ENCODE peak calls at places on chromosomes 2 and 18, in four cellular contexts. G is nephron progenitor cell, A is endothelial cell, S is uterus. K is an unnamed sample.

GRCh38 chr2:60519259-60519863 is 34.1 kb downstream of the BCL11A start:
- DNase-seq in G (no peak), A (no peak), S (no peak), K (no peak)

GRCh38 chr2:135074216-135074615 is 22.1 kb downstream of the RAB3GAP1 start:
- DNase-seq in G (no peak), S (no peak), A (no peak), K (no peak)

GRCh38 chr2:39782591-39782990 is 3.5 kb upstream of the THUMPD2 start:
- DNase-seq in G (no peak), S (no peak), A (no peak), K (no peak)

GRCh38 chr2:238352361-238352760 is 32.0 kb downstream of the TRAF3IP1 start:
- DNase-seq in G (no peak), S (no peak), A (no peak), K (no peak)

GRCh38 chr2:96098900-96099590 is 17.3 kb downstream of the ADRA2B start:
- DNase-seq in G (peak; percentile 1), A (peak; percentile 4), S (peak; percentile 32), K (peak; percentile 71)

GRCh38 chr2:238905721-238906120 is 57.8 kb downstream of the TWIST2 start:
- DNase-seq in G (no peak), S (no peak), A (no peak), K (no peak)

GRCh38 chr18:70578480-70578879 is 289.6 kb downstream of the SOCS6 start:
- DNase-seq in S (no peak), G (peak; percentile 40), A (no peak), K (no peak)

GRCh38 chr2:135817466-135817865 is 19.5 kb downstream of the LCT start:
- DNase-seq in A (no peak), S (no peak), G (no peak), K (no peak)

GRCh38 chr2:9975805-9976447 is 24.4 kb downstream of the GRHL1 start:
- DNase-seq in S (no peak), A (no peak), G (no peak), K (peak; percentile 53)

GRCh38 chr2:72961853-72962468 is 44.6 kb downstream of the EMX1 start:
- DNase-seq in G (no peak), A (no peak), S (no peak), K (no peak)

GRCh38 chr2:174959787-174960186 is 45.4 kb downstream of the CHN1 start:
- DNase-seq in G (no peak), S (no peak), A (no peak), K (no peak)

GRCh38 chr2:208406474-208407451 is at the start of gene PTH2R:
- DNase-seq in A (peak; percentile 50), S (no peak), G (peak; percentile 60), K (peak; percentile 13)

DNA sequence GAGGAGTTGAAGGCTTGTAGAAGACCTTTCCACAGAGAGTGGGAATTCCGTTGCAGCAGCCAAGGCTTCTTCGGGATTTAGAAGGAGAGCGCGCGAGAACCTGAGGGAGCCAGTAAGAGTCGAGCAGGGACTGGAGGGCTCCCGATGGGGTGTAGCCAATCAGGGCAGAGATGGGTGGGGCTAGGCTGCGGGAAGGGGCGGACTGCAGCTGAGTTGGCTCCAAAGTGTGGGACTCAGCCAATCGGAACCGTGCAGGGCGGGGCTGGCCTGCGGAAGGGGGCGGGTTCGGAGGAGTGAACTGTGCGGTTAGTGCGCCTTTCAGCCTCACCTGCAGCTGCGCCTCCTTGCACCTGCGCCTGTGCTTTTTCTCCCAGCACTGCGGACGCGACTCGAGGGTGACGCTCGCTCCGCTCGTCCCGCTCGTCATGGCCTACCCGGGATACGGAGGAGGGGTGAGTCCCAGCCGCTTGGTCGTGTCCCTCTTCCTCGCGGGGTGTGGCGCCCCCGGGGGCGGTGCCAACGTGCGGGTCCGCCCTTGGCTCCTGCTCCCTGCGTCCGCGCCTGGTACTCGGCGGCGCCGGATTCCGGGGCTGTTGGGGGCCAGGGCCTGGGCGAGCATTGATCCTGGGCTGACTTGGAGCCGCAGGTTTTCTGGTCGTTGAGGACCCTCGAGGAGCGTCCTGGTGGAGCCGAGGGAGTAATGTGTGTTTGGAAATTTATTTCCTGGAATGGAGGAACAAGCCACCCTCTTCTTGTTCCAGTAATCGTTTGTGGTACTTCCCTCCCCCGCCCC is at the start of gene GCA:
- DNase-seq in S (peak; percentile 96), G (peak; percentile 98), A (peak; percentile 97), K (peak; percentile 97)
- TF ChIP-seq CTCF in S (no peak), G (no peak), A (no peak), K (no peak)

GRCh38 chr18:63544017-63544416 is 1.8 kb downstream of the SERPINB12 start:
- DNase-seq in A (no peak), G (no peak), S (no peak), K (no peak)

GRCh38 chr18:63545094-63545493 is 2.9 kb downstream of the SERPINB12 start:
- DNase-seq in S (no peak), A (no peak), G (no peak), K (no peak)

GRCh38 chr18:63540131-63540530 is 2.0 kb upstream of the SERPINB12 start:
- DNase-seq in A (no peak), S (no peak), G (no peak), K (no peak)

DNA sequence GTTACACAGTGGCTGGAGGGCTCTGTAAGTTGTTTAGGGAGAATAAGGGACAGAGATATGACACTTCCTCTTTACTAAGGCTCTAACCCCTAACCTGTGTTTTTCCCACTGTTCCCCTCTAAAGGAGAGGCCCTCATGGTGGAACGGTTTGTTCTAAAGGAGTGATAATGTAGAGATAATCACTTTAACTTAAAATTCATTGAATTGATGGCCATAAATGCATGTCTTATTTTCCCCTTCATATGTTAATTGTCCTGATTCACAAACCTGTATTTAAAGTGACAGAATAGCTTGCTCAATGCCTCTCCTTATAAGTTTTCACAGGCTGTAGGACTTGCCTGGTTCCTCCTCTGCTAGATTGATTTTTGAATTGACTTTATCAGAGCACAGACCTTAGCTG is at the start of gene SERPINB12:
- DNase-seq in G (no peak), S (no peak), A (no peak), K (no peak)
- TF ChIP-seq CTCF in G (no peak), S (no peak), A (no peak), K (no peak)

GRCh38 chr2:168948621-168949212 is 47.6 kb downstream of the G6PC2 start:
- DNase-seq in G (peak; percentile 6), S (no peak), A (peak; percentile 5), K (no peak)
- TF ChIP-seq CTCF in G (peak; percentile 52), S (no peak), A (peak; percentile 90), K (peak; percentile 48)

GRCh38 chr2:99127999-99128398 is 13.5 kb upstream of the C2orf15 start:
- DNase-seq in S (no peak), A (no peak), G (no peak), K (no peak)
- TF ChIP-seq CTCF in S (no peak), A (no peak), G (no peak), K (no peak)

DNA sequence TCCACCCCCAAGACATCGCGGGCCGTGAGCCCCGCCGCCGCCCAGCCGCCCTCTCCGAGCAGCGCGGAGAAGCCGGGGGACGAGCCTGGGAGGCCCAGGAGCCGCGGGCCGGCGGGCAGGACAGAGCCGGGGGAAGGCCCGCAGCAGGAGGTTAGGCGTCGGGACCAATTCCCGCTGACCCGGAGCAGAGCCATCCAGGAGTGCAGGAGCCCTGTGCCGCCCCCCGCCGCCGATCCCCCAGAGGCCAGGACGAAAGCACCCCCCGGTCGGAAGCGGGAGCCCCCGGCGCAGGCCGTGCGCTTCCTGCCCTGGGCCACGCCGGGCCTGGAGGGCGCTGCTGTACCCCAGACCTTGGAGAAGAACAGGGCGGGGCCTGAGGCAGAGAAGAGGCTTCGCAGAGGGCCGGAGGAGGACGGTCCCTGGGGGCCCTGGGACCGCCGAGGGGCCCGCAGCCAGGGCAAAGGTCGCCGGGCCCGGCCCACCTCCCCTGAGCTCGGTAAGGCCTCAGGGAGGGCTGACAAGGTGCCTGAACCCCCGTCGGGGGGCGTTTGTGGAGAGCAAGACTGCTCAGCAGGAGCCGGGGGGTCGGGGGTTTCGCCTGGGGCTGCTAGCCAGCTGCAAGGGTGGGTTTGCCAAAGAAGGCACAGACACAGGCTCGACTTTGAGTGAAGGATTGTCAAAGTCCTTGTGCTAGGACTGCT is 14.3 kb downstream of the SPEG start:
- DNase-seq in A (no peak), S (no peak), G (peak; percentile 67), K (no peak)
- TF ChIP-seq CTCF in A (no peak), S (no peak), G (no peak), K (no peak)

GRCh38 chr2:121043827-121044222 is 241.2 kb downstream of the TFCP2L1 start:
- DNase-seq in S (no peak), A (no peak), G (no peak), K (no peak)
- TF ChIP-seq CTCF in S (no peak), A (no peak), G (no peak), K (no peak)

GRCh38 chr2:33442528-33443069 is 33.9 kb upstream of the RASGRP3 start:
- DNase-seq in A (no peak), S (no peak), G (no peak), K (no peak)

GRCh38 chr2:33443272-33443829 is 33.1 kb upstream of the RASGRP3 start:
- DNase-seq in A (no peak), G (no peak), S (no peak), K (no peak)

GRCh38 chr2:33444961-33445360 is 31.5 kb upstream of the RASGRP3 start:
- DNase-seq in G (no peak), A (no peak), S (no peak), K (no peak)

GRCh38 chr2:33437815-33438214 is 38.6 kb upstream of the RASGRP3 start:
- DNase-seq in A (no peak), G (no peak), S (no peak), K (no peak)

DNA sequence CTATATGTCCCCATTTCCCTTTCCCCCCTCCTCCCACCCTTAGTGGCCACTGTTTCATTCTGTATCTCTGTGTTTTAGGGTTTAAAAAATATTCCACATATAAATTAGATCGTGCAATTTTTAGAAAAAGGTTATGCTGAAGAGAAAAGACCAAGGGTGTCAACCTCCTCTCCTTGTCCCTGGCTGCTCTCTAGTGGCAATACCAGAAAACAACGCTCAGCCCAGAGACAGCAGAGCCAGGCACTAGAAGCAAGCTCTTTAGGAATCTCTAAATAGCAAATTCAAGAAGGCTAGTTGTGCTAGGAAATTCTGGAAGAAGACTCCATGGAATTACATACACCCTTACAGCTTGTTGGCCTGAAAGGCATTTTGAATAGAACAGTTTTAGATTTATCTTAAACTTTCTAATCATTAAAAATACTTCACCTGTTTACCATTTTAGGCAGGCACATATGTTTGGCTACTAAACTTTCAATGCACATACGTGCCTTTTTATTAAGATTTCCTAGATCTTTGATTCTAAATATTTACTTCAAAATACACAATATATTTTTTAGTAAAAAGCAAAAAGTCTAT is 35.1 kb upstream of the RASGRP3 start:
- DNase-seq in G (peak; percentile 34), S (peak; percentile 36), A (peak; percentile 59), K (no peak)
- TF ChIP-seq CTCF in G (peak; percentile 57), S (peak; percentile 63), A (peak; percentile 13), K (peak; percentile 83)

K was measured in heart right ventricle.